ENCODE peak calls at places on chromosomes 4 and X, in eight cellular contexts. G, H, Z, P, L, X, V and B are unnamed samples.
A peak's percentile ranks its signal among the peaks of the same experiment; 100 is the strongest.

GRCh38 chr4:152325831-152326230 is 210.1 kb downstream of the FBXW7 start:
- DNase-seq in H (no peak), Z (no peak), G (no peak), P (peak; percentile 93), X (no peak), L (no peak), V (no peak), B (no peak)

GRCh38 chr4:184097240-184097619 is 120.4 kb downstream of the ENPP6 start:
- DNase-seq in Z (peak; percentile 22), H (no peak), X (no peak), P (no peak), L (no peak), V (no peak), G (peak; percentile 81), B (peak; percentile 95)

GRCh38 chr4:622071-622995 is 3.0 kb upstream of the PDE6B start:
- DNase-seq in P (no peak), L (no peak), V (no peak), Z (no peak), X (no peak), H (no peak), G (peak; percentile 29), B (peak; percentile 32)

GRCh38 chr4:1569461-1570151 is 114.5 kb downstream of the FAM53A start:
- DNase-seq in H (no peak), P (no peak), X (no peak), V (no peak), Z (no peak), G (peak; percentile 24), L (no peak), B (peak; percentile 55)

GRCh38 chr4:76782837-76783236 is 115.1 kb downstream of the SOWAHB start:
- DNase-seq in Z (no peak), L (no peak), V (peak; percentile 92), G (no peak), H (no peak), X (no peak), P (peak; percentile 65), B (no peak)

GRCh38 chr4:28686618-28687017 is 1826.0 kb downstream of the STIM2 start:
- DNase-seq in Z (peak; percentile 16), H (peak; percentile 68), P (peak; percentile 65), L (peak; percentile 60), V (peak; percentile 9), X (no peak), G (no peak), B (peak; percentile 89)

GRCh38 chr4:159273126-159273438 is 170.2 kb downstream of the RAPGEF2 start:
- DNase-seq in V (peak; percentile 34), G (no peak), H (peak; percentile 47), Z (no peak), P (no peak), L (no peak), X (no peak), B (no peak)

GRCh38 chr4:911221-911751 is 20.8 kb downstream of the GAK start:
- DNase-seq in H (no peak), P (no peak), L (no peak), G (peak; percentile 43), X (no peak), Z (no peak), V (no peak), B (no peak)

GRCh38 chr4:121642876-121643585 is 53.7 kb downstream of the ANXA5 start:
- DNase-seq in P (no peak), X (no peak), G (no peak), H (no peak), L (peak; percentile 14), V (no peak), Z (no peak), B (no peak)

GRCh38 chrX:73943572-73943899 is 360.4 kb upstream of the ZCCHC13 start:
- DNase-seq in X (no peak), V (no peak), Z (no peak), H (no peak), G (no peak), P (peak; percentile 13), L (no peak), B (no peak)

GRCh38 chrX:102976793-102977495 is 39.9 kb downstream of the RAB40AL start:
- DNase-seq in V (peak; percentile 85), X (no peak), H (no peak), L (no peak), G (no peak), P (peak; percentile 79), Z (no peak), B (no peak)

GRCh38 chr4:112532267-112532666 is 16.3 kb upstream of the NEUROG2 start:
- DNase-seq in H (no peak), P (peak; percentile 44), X (no peak), L (no peak), G (no peak), Z (no peak), V (peak; percentile 57), B (no peak)

GRCh38 chrX:135295238-135295943 is 13.9 kb upstream of the ETDC start:
- DNase-seq in L (peak; percentile 54), X (no peak), V (peak; percentile 51), P (peak; percentile 44), H (peak; percentile 55), G (peak; percentile 70), Z (no peak), B (peak; percentile 85)

GRCh38 chrX:44494357-44494756 is 48.3 kb downstream of the FUNDC1 start:
- DNase-seq in X (no peak), H (no peak), Z (no peak), L (no peak), V (no peak), G (no peak), P (no peak), B (no peak)

GRCh38 chrX:149512225-149512885 is 7.2 kb upstream of the IDS start:
- DNase-seq in P (peak; percentile 72), H (peak; percentile 55), V (peak; percentile 23), L (peak; percentile 58), X (no peak), G (peak; percentile 65), Z (peak; percentile 68), B (peak; percentile 89)

GRCh38 chr4:54322817-54323417 is 93.8 kb downstream of the PDGFRA start:
- DNase-seq in L (peak; percentile 88), V (peak; percentile 43), H (peak; percentile 83), P (peak; percentile 79), X (no peak), G (peak; percentile 63), Z (peak; percentile 72), B (peak; percentile 92)

GRCh38 chrX:150869450-150869849 is 29.0 kb downstream of the CD99L2 start:
- DNase-seq in G (no peak), Z (no peak), X (no peak), L (no peak), H (no peak), P (no peak), V (no peak), B (no peak)

GRCh38 chr4:3807311-3807710 is 41.1 kb downstream of the ADRA2C start:
- DNase-seq in H (no peak), X (no peak), Z (no peak), G (peak; percentile 13), P (no peak), L (no peak), V (no peak), B (no peak)

GRCh38 chrX:40844476-40844875 is 109.1 kb upstream of the MED14 start:
- DNase-seq in Z (no peak), P (no peak), G (no peak), H (no peak), V (peak; percentile 56), L (no peak), X (no peak), B (no peak)

GRCh38 chr4:39472396-39472795 is 13.5 kb downstream of the LIAS start:
- DNase-seq in G (no peak), X (no peak), Z (no peak), H (no peak), V (no peak), P (no peak), L (no peak), B (no peak)

GRCh38 chr4:154314248-154314647 is 177.4 kb downstream of the DCHS2 start:
- DNase-seq in L (peak; percentile 35), V (peak; percentile 34), P (peak; percentile 38), X (no peak), G (no peak), Z (no peak), H (peak; percentile 39), B (no peak)

GRCh38 chrX:97844943-97845342 is 961.2 kb downstream of the RPA4 start:
- DNase-seq in G (peak; percentile 35), X (no peak), L (no peak), P (no peak), H (no peak), V (no peak), Z (no peak), B (no peak)
- H3K4me3 ChIP-seq in G (no peak overlapping the region), X (no peak overlapping the region), L (no peak overlapping the region), P (no peak overlapping the region), H (no peak overlapping the region), V (no peak overlapping the region), Z (no peak overlapping the region), B (no peak overlapping the region)

GRCh38 chrX:131791608-131792355 is 231.3 kb upstream of the STK26 start:
- DNase-seq in P (no peak), H (no peak), G (no peak), X (no peak), Z (no peak), V (no peak), L (no peak), B (no peak)

GRCh38 chrX:131795442-131796229 is 227.5 kb upstream of the STK26 start:
- DNase-seq in L (no peak), X (no peak), Z (no peak), P (no peak), H (no peak), V (no peak), G (no peak), B (no peak)

GRCh38 chrX:131789664-131790063 is 233.4 kb upstream of the STK26 start:
- DNase-seq in X (no peak), L (no peak), Z (no peak), G (no peak), P (no peak), V (no peak), H (no peak), B (no peak)

GRCh38 chrX:131792789-131793462 is 230.2 kb upstream of the STK26 start:
- DNase-seq in P (no peak), X (peak; percentile 58), L (no peak), G (peak; percentile 91), Z (no peak), H (no peak), V (peak; percentile 81), B (no peak)

DNA sequence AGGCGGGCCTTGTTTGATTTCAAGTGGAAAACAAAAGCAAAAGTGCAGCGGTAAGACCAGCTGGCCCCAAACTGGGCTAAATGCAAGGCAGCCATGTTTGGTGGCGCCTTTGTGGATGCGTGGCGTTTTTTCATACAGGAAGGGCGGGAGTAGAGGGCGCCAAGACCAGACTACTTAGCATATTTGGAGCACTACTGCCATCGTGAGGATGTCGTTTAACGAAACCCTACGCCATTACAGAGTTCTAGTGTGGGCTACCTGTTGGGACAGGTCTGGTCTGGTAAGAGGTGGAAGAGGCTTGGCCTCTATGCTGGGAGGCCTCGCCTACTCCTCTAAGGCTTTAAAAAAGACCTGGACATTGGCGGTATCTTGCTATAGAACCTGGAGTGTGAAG is 230.7 kb upstream of the STK26 start:
- DNase-seq in G (peak; percentile 93), V (peak; percentile 83), Z (no peak), P (no peak), X (peak; percentile 72), L (no peak), H (no peak), B (no peak)
- H3K4me3 ChIP-seq in G (no peak overlapping the region), V (peak overlapping the region; percentile 41), Z (no peak overlapping the region), P (no peak overlapping the region), X (peak overlapping the region; percentile 55), L (no peak overlapping the region), H (no peak overlapping the region), B (no peak overlapping the region)

GRCh38 chrX:48937065-48937907 is 18.5 kb upstream of the PIM2 start:
- DNase-seq in X (peak; percentile 32), G (peak; percentile 79), P (no peak), H (peak; percentile 30), Z (no peak), V (peak; percentile 51), L (no peak), B (peak; percentile 64)
- H3K4me3 ChIP-seq in X (no peak overlapping the region), G (no peak overlapping the region), P (no peak overlapping the region), H (no peak overlapping the region), Z (no peak overlapping the region), V (no peak overlapping the region), L (no peak overlapping the region), B (no peak overlapping the region)

GRCh38 chrX:11666180-11666579 is 460 bp upstream of the ARHGAP6 start:
- DNase-seq in X (no peak), Z (no peak), P (no peak), V (no peak), L (peak; percentile 44), H (peak; percentile 79), G (no peak), B (peak; percentile 70)
- H3K4me3 ChIP-seq in X (peak overlapping the region; percentile 43), Z (no peak overlapping the region), P (no peak overlapping the region), V (peak overlapping the region; percentile 56), L (peak overlapping the region; percentile 29), H (peak overlapping the region; percentile 75), G (peak overlapping the region; percentile 21), B (peak overlapping the region; percentile 73)